ENCODE peak calls at places on chromosome 3, in four cellular contexts. Q, F, Y and C are unnamed samples.

GRCh38 chr3:186002884-186003472 is 65.2 kb upstream of the TRA2B start:
- DNase-seq in Q (no peak), F (no peak), Y (no peak), C (no peak)

GRCh38 chr3:184719709-184720108 is 7.8 kb upstream of the MAGEF1 start:
- DNase-seq in Q (no peak), F (no peak), Y (no peak), C (no peak)

GRCh38 chr3:133361435-133361834 is 38.4 kb upstream of the BFSP2 start:
- DNase-seq in Q (no peak), F (no peak), Y (no peak), C (no peak)

GRCh38 chr3:171772427-171773056 is 37.7 kb downstream of the PLD1 start:
- DNase-seq in Q (no peak), F (peak; percentile 58), Y (peak; percentile 53), C (no peak)

GRCh38 chr3:157499342-157499963 is 3.8 kb downstream of the VEPH1 start:
- DNase-seq in Q (no peak), F (no peak), Y (no peak), C (no peak)

GRCh38 chr3:80701349-80701748 is 933.6 kb upstream of the ROBO1 start:
- DNase-seq in Q (no peak), F (no peak), Y (no peak), C (no peak)

GRCh38 chr3:64072111-64072510 is 48.8 kb upstream of the PSMD6 start:
- DNase-seq in Q (no peak), F (no peak), Y (no peak), C (no peak)

GRCh38 chr3:142794510-142794909 is 70.7 kb downstream of the TRPC1 start:
- DNase-seq in Q (no peak), F (no peak), Y (no peak), C (no peak)

GRCh38 chr3:190105876-190106275 is 14.8 kb downstream of the P3H2 start:
- DNase-seq in Q (no peak), F (no peak), Y (no peak), C (no peak)

GRCh38 chr3:178084938-178085816 is 451.1 kb upstream of the KCNMB2 start:
- DNase-seq in Q (no peak), F (no peak), Y (peak; percentile 79), C (no peak)

GRCh38 chr3:105108823-105109222 is 257.9 kb upstream of the ALCAM start:
- DNase-seq in Q (no peak), F (no peak), Y (no peak), C (no peak)

GRCh38 chr3:84077479-84077878 is 881.3 kb upstream of the CADM2 start:
- DNase-seq in Q (no peak), F (no peak), Y (no peak), C (no peak)

GRCh38 chr3:184952671-184953070 is 140.7 kb downstream of the VPS8 start:
- DNase-seq in Q (no peak), F (no peak), Y (no peak), C (no peak)

GRCh38 chr3:41753651-41754050 is 208.3 kb downstream of the ULK4 start:
- DNase-seq in Q (no peak), F (no peak), Y (no peak), C (no peak)

GRCh38 chr3:128381609-128382008 is 85.1 kb downstream of the DNAJB8 start:
- DNase-seq in Q (no peak), F (no peak), Y (no peak), C (no peak)

GRCh38 chr3:195153121-195153520 is 117.8 kb downstream of the XXYLT1 start:
- DNase-seq in Q (no peak), F (no peak), Y (no peak), C (no peak)

GRCh38 chr3:126136428-126137220 is 43.8 kb downstream of the ALDH1L1 start:
- DNase-seq in Q (peak; percentile 11), F (no peak), Y (peak; percentile 5), C (peak; percentile 5)

GRCh38 chr3:2657408-2657807 is 452.8 kb downstream of the IL5RA start:
- DNase-seq in Q (no peak), F (no peak), Y (no peak), C (no peak)

GRCh38 chr3:48002787-48003186 is 13.4 kb downstream of the MAP4 start:
- DNase-seq in Q (no peak), F (no peak), Y (no peak), C (no peak)

GRCh38 chr3:71581451-71581980 is 2.0 kb downstream of the FOXP1 start:
- DNase-seq in Q (peak; percentile 56), F (no peak), Y (peak; percentile 33), C (peak; percentile 31)

GRCh38 chr3:47534021-47534454 is 20.5 kb upstream of the ELP6 start:
- DNase-seq in Q (no peak), F (no peak), Y (no peak), C (no peak)

GRCh38 chr3:130658666-130659065 is 88.0 kb downstream of the PIK3R4 start:
- DNase-seq in Q (no peak), F (no peak), Y (peak; percentile 44), C (no peak)

GRCh38 chr3:30042274-30042859 is 564.0 kb upstream of the TGFBR2 start:
- DNase-seq in Q (no peak), F (peak; percentile 24), Y (peak; percentile 49), C (no peak)
- TF ChIP-seq CTCF in Q (no peak), F (peak; percentile 48), Y (peak; percentile 68), C (peak; percentile 48)

DNA sequence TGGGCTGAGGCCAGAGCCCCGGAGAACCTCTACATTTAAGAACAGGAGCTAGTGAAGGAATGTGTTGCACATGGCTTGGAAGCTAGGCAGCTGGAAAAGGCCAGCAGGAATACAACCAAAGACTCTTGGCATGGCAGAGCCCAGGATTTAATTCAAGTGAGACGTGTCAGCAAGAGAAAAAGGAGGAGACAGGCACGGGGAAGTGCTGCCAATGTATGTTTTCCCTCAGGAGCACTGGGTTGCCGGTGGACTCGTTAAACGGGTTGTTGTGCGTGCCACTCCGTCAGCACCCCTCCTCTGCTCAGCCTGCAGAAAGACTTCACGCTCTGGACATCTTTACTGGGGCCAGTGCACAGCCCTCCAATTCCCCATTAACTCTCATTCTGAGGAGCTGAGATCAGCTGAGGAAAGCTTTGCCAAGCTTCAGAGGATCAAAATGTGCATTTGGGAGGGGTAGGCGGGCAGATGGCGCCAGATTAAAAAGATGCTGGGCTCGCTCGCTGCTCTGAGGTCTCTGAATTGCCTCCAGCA is 103.7 kb downstream of the PDZRN3 start:
- DNase-seq in Q (no peak), F (no peak), Y (peak; percentile 74), C (no peak)
- TF ChIP-seq CTCF in Q (no peak), F (no peak), Y (no peak), C (no peak)

GRCh38 chr3:141114816-141115458 is 63.8 kb downstream of the SPSB4 start:
- DNase-seq in Q (no peak), F (no peak), Y (no peak), C (no peak)
- TF ChIP-seq CTCF in Q (no peak), F (no peak), Y (peak; percentile 25), C (no peak)

GRCh38 chr3:8279476-8279875 is 222.1 kb upstream of the LMCD1 start:
- DNase-seq in Q (no peak), F (no peak), Y (no peak), C (no peak)
- TF ChIP-seq CTCF in Q (no peak), F (no peak), Y (no peak), C (no peak)

GRCh38 chr3:44624696-44625528 is at the start of gene ZNF197:
- DNase-seq in Q (peak; percentile 51), F (peak; percentile 79), Y (peak; percentile 81), C (peak; percentile 37)
- TF ChIP-seq CTCF in Q (no peak), F (no peak), Y (no peak), C (no peak)

DNA sequence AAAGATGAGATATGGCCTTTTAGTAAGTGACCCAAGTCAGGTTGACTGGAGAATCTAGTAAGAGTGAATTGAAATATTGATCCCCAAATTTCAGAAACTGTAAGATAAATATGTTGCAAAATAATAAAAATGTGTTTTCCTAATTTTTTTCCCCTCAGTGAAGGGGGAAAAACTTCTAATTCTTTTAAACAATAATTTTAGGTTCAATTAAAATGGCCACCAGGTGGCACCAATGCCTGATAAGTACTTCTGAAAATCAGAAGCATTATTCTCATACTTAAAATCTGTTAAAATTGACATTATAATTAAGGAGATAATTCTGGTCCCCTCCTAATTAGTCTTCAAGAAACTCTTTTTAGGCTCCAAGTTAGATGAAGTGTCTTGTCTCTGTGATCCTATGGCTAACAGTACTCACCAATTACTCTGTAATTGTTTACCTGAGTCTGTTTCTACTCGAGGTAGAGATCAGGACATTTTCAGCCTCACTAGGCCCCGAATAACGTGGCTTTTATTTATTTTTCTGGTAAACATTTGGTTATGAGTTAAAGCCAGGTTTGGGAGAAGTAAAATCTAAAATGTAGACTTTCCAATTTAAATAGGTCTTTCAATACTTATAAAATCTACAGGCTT is 52.6 kb downstream of the NMD3 start:
- DNase-seq in Q (no peak), F (no peak), Y (no peak), C (no peak)
- TF ChIP-seq CTCF in Q (no peak), F (peak; percentile 44), Y (no peak), C (peak; percentile 82)

GRCh38 chr3:23672628-23673027 is 133.1 kb upstream of the UBE2E1 start:
- DNase-seq in Q (no peak), F (no peak), Y (no peak), C (no peak)
- TF ChIP-seq CTCF in Q (no peak), F (no peak), Y (no peak), C (no peak)

DNA sequence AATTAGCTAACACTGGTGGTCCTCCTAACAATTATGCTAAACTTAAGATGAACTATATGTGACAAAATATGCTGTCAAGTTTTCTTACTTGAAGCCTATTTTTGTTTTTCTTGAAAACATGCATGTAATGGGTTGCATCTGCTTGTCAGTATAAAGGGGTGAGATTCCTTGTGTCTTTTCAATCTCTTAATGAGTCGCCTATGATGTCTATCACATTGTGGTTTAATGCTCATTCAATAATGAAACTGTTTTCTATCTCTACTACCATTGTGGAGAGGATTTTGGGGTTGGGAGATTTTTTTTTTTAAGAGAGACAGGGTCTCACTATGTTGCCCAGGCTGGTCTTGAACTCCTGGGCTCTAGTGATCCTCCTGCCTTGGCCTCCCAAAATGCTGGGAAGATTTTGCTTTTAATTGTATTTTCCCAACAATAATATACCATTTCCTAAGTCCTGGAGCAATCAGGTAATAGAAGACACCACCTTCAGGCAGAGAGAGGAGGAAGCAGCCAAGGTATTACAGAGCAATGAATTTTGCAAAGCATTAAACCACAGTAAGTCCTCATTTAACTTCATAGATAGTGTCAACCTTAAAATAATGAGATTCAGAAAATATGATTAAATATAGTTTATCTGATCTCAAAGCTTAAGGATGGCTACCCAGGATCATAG is 17.4 kb upstream of the TRMT10C start:
- DNase-seq in Q (no peak), F (no peak), Y (no peak), C (no peak)
- TF ChIP-seq CTCF in Q (no peak), F (no peak), Y (no peak), C (no peak)

GRCh38 chr3:12470111-12470510 is 14.2 kb upstream of the TSEN2 start:
- DNase-seq in Q (no peak), F (no peak), Y (no peak), C (no peak)

GRCh38 chr3:12472000-12472399 is 12.3 kb upstream of the TSEN2 start:
- DNase-seq in Q (no peak), F (no peak), Y (no peak), C (no peak)

GRCh38 chr3:12470680-12471079 is 13.6 kb upstream of the TSEN2 start:
- DNase-seq in Q (no peak), F (no peak), Y (no peak), C (no peak)

GRCh38 chr3:12472796-12473195 is 11.5 kb upstream of the TSEN2 start:
- DNase-seq in Q (no peak), F (no peak), Y (no peak), C (no peak)

GRCh38 chr3:12471228-12471627 is 13.1 kb upstream of the TSEN2 start:
- DNase-seq in Q (no peak), F (no peak), Y (no peak), C (no peak)
- TF ChIP-seq CTCF in Q (no peak), F (no peak), Y (no peak), C (no peak)